ENCODE peak calls at places on chromosomes 7 and 10, in six cellular contexts. One of them, this sample, is unnamed. For H3K4me1 and H3K36me3, the result is how much of the 10 kb centered on the place peaks cover.

GRCh38 chr7:45182856-45183710 is 25.5 kb downstream of the RAMP3 start:
- DNase-seq in HCT116: no peak
- DNase-seq in cardiac muscle cell: no peak
- DNase-seq in ascending aorta: no peak
- DNase-seq in stomach: no peak
- DNase-seq in tibial artery: no peak
- DNase-seq in this sample: peak

GRCh38 chr10:75613685-75614587 is 182.5 kb downstream of the LRMDA start:
- DNase-seq in cardiac muscle cell: peak
- DNase-seq in ascending aorta: no peak
- DNase-seq in HCT116: no peak
- DNase-seq in stomach: no peak
- DNase-seq in tibial artery: no peak
- DNase-seq in this sample: no peak

GRCh38 chr10:128254486-128254885 is 128.3 kb upstream of the MKI67 start:
- DNase-seq in cardiac muscle cell: peak
- DNase-seq in tibial artery: no peak
- DNase-seq in HCT116: no peak
- DNase-seq in stomach: no peak
- DNase-seq in ascending aorta: no peak
- DNase-seq in this sample: no peak

GRCh38 chr7:144720139-144720538 is 115.7 kb downstream of the TPK1 start:
- DNase-seq in cardiac muscle cell: peak
- DNase-seq in HCT116: peak
- DNase-seq in stomach: no peak
- DNase-seq in ascending aorta: no peak
- DNase-seq in tibial artery: no peak
- DNase-seq in this sample: no peak

GRCh38 chr10:29980084-29980483 is 79.3 kb downstream of the JCAD start:
- DNase-seq in HCT116: no peak
- DNase-seq in cardiac muscle cell: peak
- DNase-seq in stomach: peak
- DNase-seq in ascending aorta: no peak
- DNase-seq in tibial artery: no peak
- DNase-seq in this sample: no peak

GRCh38 chr10:132172091-132173066 is 14.4 kb upstream of the DPYSL4 start:
- DNase-seq in cardiac muscle cell: no peak
- DNase-seq in stomach: no peak
- DNase-seq in HCT116: no peak
- DNase-seq in ascending aorta: no peak
- DNase-seq in tibial artery: no peak
- DNase-seq in this sample: no peak

GRCh38 chr10:32713560-32713959 is 244.5 kb downstream of the ITGB1 start:
- DNase-seq in HCT116: no peak
- DNase-seq in tibial artery: no peak
- DNase-seq in ascending aorta: no peak
- DNase-seq in cardiac muscle cell: no peak
- DNase-seq in stomach: no peak
- DNase-seq in this sample: no peak

GRCh38 chr7:92754756-92755581 is 81.4 kb downstream of the CDK6 start:
- DNase-seq in HCT116: no peak
- DNase-seq in tibial artery: no peak
- DNase-seq in ascending aorta: no peak
- DNase-seq in cardiac muscle cell: no peak
- DNase-seq in stomach: no peak
- DNase-seq in this sample: no peak

GRCh38 chr10:43362191-43362839 is 9.1 kb upstream of the FXYD4 start:
- DNase-seq in tibial artery: peak
- DNase-seq in stomach: peak
- DNase-seq in ascending aorta: peak
- DNase-seq in cardiac muscle cell: peak
- DNase-seq in HCT116: peak
- DNase-seq in this sample: peak

GRCh38 chr7:140003913-140004382 is 58.8 kb downstream of the PARP12 start:
- DNase-seq in cardiac muscle cell: peak
- DNase-seq in HCT116: peak
- DNase-seq in stomach: peak
- DNase-seq in ascending aorta: no peak
- DNase-seq in tibial artery: no peak
- DNase-seq in this sample: no peak

GRCh38 chr10:1452777-1453176 is 284.5 kb downstream of the ADARB2 start:
- DNase-seq in ascending aorta: no peak
- DNase-seq in tibial artery: no peak
- DNase-seq in stomach: no peak
- DNase-seq in HCT116: no peak
- DNase-seq in cardiac muscle cell: no peak
- DNase-seq in this sample: no peak

GRCh38 chr7:95871078-95871848 is 98.9 kb downstream of the DYNC1I1 start:
- DNase-seq in HCT116: peak
- DNase-seq in stomach: no peak
- DNase-seq in tibial artery: peak
- DNase-seq in ascending aorta: no peak
- DNase-seq in cardiac muscle cell: peak
- DNase-seq in this sample: no peak

GRCh38 chr7:156156734-156157408 is 344.6 kb upstream of the SHH start:
- DNase-seq in cardiac muscle cell: no peak
- DNase-seq in stomach: peak
- DNase-seq in HCT116: peak
- DNase-seq in ascending aorta: no peak
- DNase-seq in tibial artery: no peak
- DNase-seq in this sample: no peak

GRCh38 chr10:24197319-24197718 is 11.6 kb upstream of the KIAA1217 start:
- DNase-seq in ascending aorta: no peak
- DNase-seq in tibial artery: no peak
- DNase-seq in stomach: no peak
- DNase-seq in HCT116: no peak
- DNase-seq in cardiac muscle cell: no peak
- DNase-seq in this sample: no peak

GRCh38 chr10:48291190-48291589 is 15.3 kb upstream of the MAPK8 start:
- DNase-seq in ascending aorta: no peak
- DNase-seq in stomach: no peak
- DNase-seq in HCT116: no peak
- DNase-seq in cardiac muscle cell: no peak
- DNase-seq in tibial artery: no peak
- DNase-seq in this sample: no peak

GRCh38 chr7:149529136-149529718 is 31.6 kb upstream of the ZNF746 start:
- DNase-seq in ascending aorta: no peak
- DNase-seq in tibial artery: no peak
- DNase-seq in HCT116: peak
- DNase-seq in stomach: no peak
- DNase-seq in cardiac muscle cell: peak
- DNase-seq in this sample: no peak

GRCh38 chr7:123862775-123863174 is 17.8 kb downstream of the HYAL4 start:
- DNase-seq in ascending aorta: no peak
- DNase-seq in HCT116: no peak
- DNase-seq in tibial artery: no peak
- DNase-seq in cardiac muscle cell: no peak
- DNase-seq in stomach: no peak
- DNase-seq in this sample: no peak

GRCh38 chr10:71396084-71396713 is 521 bp upstream of the CDH23 start:
- DNase-seq in ascending aorta: no peak
- DNase-seq in tibial artery: peak
- DNase-seq in cardiac muscle cell: peak
- DNase-seq in HCT116: no peak
- DNase-seq in stomach: peak
- DNase-seq in this sample: peak

GRCh38 chr10:132752378-132752777 is 33.6 kb downstream of the NKX6-2 start:
- DNase-seq in HCT116: no peak
- DNase-seq in cardiac muscle cell: no peak
- DNase-seq in ascending aorta: no peak
- DNase-seq in tibial artery: no peak
- DNase-seq in stomach: no peak
- DNase-seq in this sample: no peak

GRCh38 chr10:100996678-100997363 is 2.8 kb upstream of the LZTS2 start:
- DNase-seq in stomach: peak
- DNase-seq in HCT116: no peak
- DNase-seq in ascending aorta: no peak
- DNase-seq in cardiac muscle cell: no peak
- DNase-seq in tibial artery: no peak
- DNase-seq in this sample: no peak

GRCh38 chr10:5508161-5508604 is 8.8 kb upstream of the CALML5 start:
- DNase-seq in ascending aorta: no peak
- DNase-seq in tibial artery: no peak
- DNase-seq in stomach: no peak
- DNase-seq in cardiac muscle cell: no peak
- DNase-seq in HCT116: no peak
- DNase-seq in this sample: no peak

GRCh38 chr7:21603972-21604749 is 61.3 kb downstream of the DNAH11 start:
- DNase-seq in ascending aorta: no peak
- DNase-seq in tibial artery: no peak
- DNase-seq in cardiac muscle cell: no peak
- DNase-seq in HCT116: no peak
- DNase-seq in stomach: no peak
- DNase-seq in this sample: no peak

GRCh38 chr10:131974034-131974817 is 7.5 kb downstream of the BNIP3 start:
- DNase-seq in tibial artery: no peak
- DNase-seq in ascending aorta: no peak
- DNase-seq in cardiac muscle cell: no peak
- DNase-seq in stomach: no peak
- DNase-seq in HCT116: no peak
- DNase-seq in this sample: no peak

GRCh38 chr10:62305813-62306212 is 37.2 kb upstream of the RTKN2 start:
- DNase-seq in tibial artery: no peak
- DNase-seq in HCT116: no peak
- DNase-seq in stomach: no peak
- DNase-seq in cardiac muscle cell: no peak
- DNase-seq in ascending aorta: no peak
- DNase-seq in this sample: no peak

GRCh38 chr10:72812798-72813430 is 80.6 kb upstream of the OIT3 start:
- DNase-seq in stomach: no peak
- DNase-seq in ascending aorta: no peak
- DNase-seq in tibial artery: no peak
- DNase-seq in cardiac muscle cell: peak
- DNase-seq in HCT116: peak
- DNase-seq in this sample: no peak

GRCh38 chr10:103193107-103193819 is at the start of gene NT5C2:
- DNase-seq in ascending aorta: no peak
- DNase-seq in tibial artery: peak
- DNase-seq in stomach: peak
- DNase-seq in HCT116: peak
- DNase-seq in cardiac muscle cell: peak
- DNase-seq in this sample: peak

GRCh38 chr10:79189853-79190435 is 121.2 kb downstream of the ZMIZ1 start:
- DNase-seq in tibial artery: no peak
- DNase-seq in HCT116: no peak
- DNase-seq in cardiac muscle cell: no peak
- DNase-seq in ascending aorta: no peak
- DNase-seq in stomach: no peak
- DNase-seq in this sample: no peak

GRCh38 chr10:79192677-79193003 is 123.9 kb downstream of the ZMIZ1 start:
- DNase-seq in stomach: no peak
- DNase-seq in tibial artery: no peak
- DNase-seq in cardiac muscle cell: peak
- DNase-seq in HCT116: no peak
- DNase-seq in ascending aorta: no peak
- DNase-seq in this sample: no peak

GRCh38 chr10:79191951-79192676 is 123.3 kb downstream of the ZMIZ1 start:
- DNase-seq in HCT116: no peak
- DNase-seq in tibial artery: no peak
- DNase-seq in cardiac muscle cell: peak
- DNase-seq in ascending aorta: no peak
- DNase-seq in stomach: no peak
- DNase-seq in this sample: no peak

GRCh38 chr10:79188154-79188763 is 119.5 kb downstream of the ZMIZ1 start:
- DNase-seq in ascending aorta: no peak
- DNase-seq in stomach: no peak
- DNase-seq in tibial artery: no peak
- DNase-seq in cardiac muscle cell: no peak
- DNase-seq in HCT116: no peak
- DNase-seq in this sample: no peak

GRCh38 chr10:79190740-79191261 is 122.0 kb downstream of the ZMIZ1 start:
- DNase-seq in tibial artery: no peak
- DNase-seq in ascending aorta: no peak
- DNase-seq in HCT116: no peak
- DNase-seq in cardiac muscle cell: no peak
- DNase-seq in stomach: no peak
- DNase-seq in this sample: no peak
- H3K4me1 ChIP-seq in tibial artery: under half
- H3K4me1 ChIP-seq in ascending aorta: under half
- H3K4me1 ChIP-seq in HCT116: half or more
- H3K4me1 ChIP-seq in cardiac muscle cell: half or more
- H3K4me1 ChIP-seq in stomach: half or more
- H3K4me1 ChIP-seq in this sample: under half

GRCh38 chr10:92527716-92528115 is 46.2 kb downstream of the IDE start:
- DNase-seq in tibial artery: no peak
- DNase-seq in stomach: no peak
- DNase-seq in cardiac muscle cell: no peak
- DNase-seq in ascending aorta: no peak
- DNase-seq in HCT116: no peak
- DNase-seq in this sample: no peak

GRCh38 chr10:92523639-92524038 is 50.3 kb downstream of the IDE start:
- DNase-seq in cardiac muscle cell: no peak
- DNase-seq in ascending aorta: no peak
- DNase-seq in HCT116: no peak
- DNase-seq in stomach: no peak
- DNase-seq in tibial artery: no peak
- DNase-seq in this sample: no peak
- H3K36me3 ChIP-seq in cardiac muscle cell: under half
- H3K36me3 ChIP-seq in ascending aorta: under half
- H3K36me3 ChIP-seq in HCT116: under half
- H3K36me3 ChIP-seq in stomach: under half
- H3K36me3 ChIP-seq in tibial artery: under half
- H3K36me3 ChIP-seq in this sample: under half

GRCh38 chr10:78220781-78221180 is 187.1 kb downstream of the RPS24 start:
- DNase-seq in ascending aorta: no peak
- DNase-seq in cardiac muscle cell: no peak
- DNase-seq in stomach: no peak
- DNase-seq in tibial artery: no peak
- DNase-seq in HCT116: no peak
- DNase-seq in this sample: no peak
- TF ChIP-seq CTCF in ascending aorta: no peak
- TF ChIP-seq CTCF in cardiac muscle cell: no peak
- TF ChIP-seq CTCF in stomach: no peak
- TF ChIP-seq CTCF in tibial artery: no peak
- TF ChIP-seq CTCF in HCT116: no peak
- TF ChIP-seq CTCF in this sample: no peak

GRCh38 chr7:4711093-4711492 is 29.0 kb downstream of the FOXK1 start:
- DNase-seq in cardiac muscle cell: no peak
- DNase-seq in HCT116: no peak
- DNase-seq in tibial artery: no peak
- DNase-seq in ascending aorta: no peak
- DNase-seq in stomach: no peak
- DNase-seq in this sample: no peak

GRCh38 chr7:4711634-4712033 is 29.5 kb downstream of the FOXK1 start:
- DNase-seq in cardiac muscle cell: no peak
- DNase-seq in tibial artery: no peak
- DNase-seq in ascending aorta: no peak
- DNase-seq in HCT116: no peak
- DNase-seq in stomach: no peak
- DNase-seq in this sample: no peak

GRCh38 chr7:4707134-4707651 is 25.1 kb downstream of the FOXK1 start:
- DNase-seq in cardiac muscle cell: no peak
- DNase-seq in stomach: no peak
- DNase-seq in HCT116: no peak
- DNase-seq in ascending aorta: no peak
- DNase-seq in tibial artery: no peak
- DNase-seq in this sample: peak

GRCh38 chr7:4707980-4708411 is 25.9 kb downstream of the FOXK1 start:
- DNase-seq in HCT116: no peak
- DNase-seq in stomach: no peak
- DNase-seq in ascending aorta: no peak
- DNase-seq in tibial artery: no peak
- DNase-seq in cardiac muscle cell: no peak
- DNase-seq in this sample: no peak

GRCh38 chr7:4709187-4709586 is 27.1 kb downstream of the FOXK1 start:
- DNase-seq in tibial artery: no peak
- DNase-seq in cardiac muscle cell: no peak
- DNase-seq in HCT116: no peak
- DNase-seq in stomach: no peak
- DNase-seq in ascending aorta: no peak
- DNase-seq in this sample: no peak
- H3K4me1 ChIP-seq in tibial artery: under half
- H3K4me1 ChIP-seq in cardiac muscle cell: under half
- H3K4me1 ChIP-seq in HCT116: under half
- H3K4me1 ChIP-seq in stomach: half or more
- H3K4me1 ChIP-seq in ascending aorta: under half
- H3K4me1 ChIP-seq in this sample: under half

This sample was measured in uterus.